ENCODE peak calls at places on chromosomes 1 and 21, in four cellular contexts. J, K, F and O are unnamed samples.

GRCh38 chr1:24186993-24187790 is at the start of gene IFNLR1:
- DNase-seq in J (peak), K (peak), F (peak), O (peak)

GRCh38 chr1:198639581-198640235 is 868 bp downstream of the PTPRC start:
- DNase-seq in J (no peak), K (no peak), F (no peak), O (no peak)

GRCh38 chr1:54887665-54888071 is 673 bp upstream of the DHCR24 start:
- DNase-seq in J (peak), K (no peak), F (peak), O (peak)

GRCh38 chr1:42272920-42273319 is 62.1 kb downstream of the FOXJ3 start:
- DNase-seq in J (no peak), K (no peak), F (no peak), O (no peak)

GRCh38 chr1:18452550-18452949 is 28.2 kb upstream of the KLHDC7A start:
- DNase-seq in J (no peak), K (no peak), F (peak), O (no peak)

GRCh38 chr1:182595641-182596240 is 6.7 kb upstream of the RNASEL start:
- DNase-seq in J (peak), K (peak), F (peak), O (peak)

GRCh38 chr21:17463441-17463840 is 49.4 kb upstream of the CXADR start:
- DNase-seq in J (peak), K (no peak), F (peak), O (peak)

GRCh38 chr1:181676269-181676668 is 193.0 kb downstream of the CACNA1E start:
- DNase-seq in J (peak), K (no peak), F (peak), O (peak)

GRCh38 chr1:212293579-212293978 is 8.4 kb downstream of the PPP2R5A start:
- DNase-seq in J (no peak), K (no peak), F (no peak), O (no peak)

GRCh38 chr1:235266325-235266724 is 61.7 kb downstream of the ARID4B start:
- DNase-seq in J (no peak), K (no peak), F (no peak), O (no peak)

GRCh38 chr1:65065535-65066378 is 82.2 kb upstream of the AK4 start:
- DNase-seq in J (peak), K (no peak), F (peak), O (no peak)

GRCh38 chr1:244106837-244107491 is 55.9 kb downstream of the ZBTB18 start:
- DNase-seq in J (no peak), K (no peak), F (no peak), O (no peak)

GRCh38 chr1:4928186-4928585 is 273.8 kb downstream of the AJAP1 start:
- DNase-seq in J (no peak), K (no peak), F (no peak), O (no peak)

GRCh38 chr1:197912739-197913494 is 4.3 kb upstream of the LHX9 start:
- DNase-seq in J (no peak), K (no peak), F (no peak), O (no peak)

GRCh38 chr1:109770331-109771095 is 6.8 kb upstream of the EPS8L3 start:
- DNase-seq in J (no peak), K (no peak), F (no peak), O (no peak)

GRCh38 chr1:205454903-205455335 is 926 bp downstream of the BLACAT1 start:
- DNase-seq in J (no peak), K (no peak), F (no peak), O (no peak)

GRCh38 chr1:31796707-31797106 is 19.1 kb downstream of the SPOCD1 start:
- DNase-seq in J (no peak), K (no peak), F (no peak), O (no peak)

GRCh38 chr1:93738075-93738622 is 56.5 kb upstream of the BCAR3 start:
- DNase-seq in J (peak), K (no peak), F (peak), O (peak)

GRCh38 chr1:34696230-34696629 is 58.6 kb upstream of the GJB5 start:
- DNase-seq in J (no peak), K (no peak), F (peak), O (peak)